ENCODE peak calls at places on chromosomes 16 and 17, in seven cellular contexts. B is IMR-90, X is H9, V is H1, Y is neuronal stem cell, T is mesenchymal stem cell, K is trophoblast cell. D is an unnamed sample.

GRCh38 chr17:61157246-61157887 is 242.3 kb upstream of the TBX2 start:
- DNase-seq in Y (no peak), B (peak), K (no peak), V (no peak), T (peak), X (no peak), D (no peak)

GRCh38 chr17:50911890-50912289 is 45.7 kb upstream of the TOB1 start:
- DNase-seq in K (no peak), V (no peak), T (no peak), Y (no peak), X (peak), B (no peak), D (no peak)

GRCh38 chr17:38613525-38613980 is 7.8 kb upstream of the SRCIN1 start:
- DNase-seq in Y (no peak), B (no peak), V (no peak), K (no peak), X (no peak), T (no peak), D (no peak)

GRCh38 chr17:76271669-76272540 is 6.8 kb downstream of the UBALD2 start:
- DNase-seq in K (no peak), B (no peak), Y (no peak), X (peak), V (no peak), T (peak), D (peak)

GRCh38 chr17:33871720-33872535 is 383.2 kb upstream of the CCL2 start:
- DNase-seq in T (no peak), B (no peak), K (peak), V (no peak), Y (no peak), X (no peak), D (peak)

GRCh38 chr17:59417452-59417851 is 86.0 kb downstream of the YPEL2 start:
- DNase-seq in Y (no peak), V (no peak), T (no peak), X (no peak), B (no peak), K (no peak), D (no peak)

GRCh38 chr16:87563022-87563421 is 39.3 kb upstream of the JPH3 start:
- DNase-seq in K (no peak), X (no peak), B (no peak), V (no peak), T (no peak), Y (no peak), D (no peak)

GRCh38 chr16:22192261-22193133 is 13.6 kb upstream of the EEF2K start:
- DNase-seq in V (no peak), B (peak), T (peak), X (peak), K (peak), Y (no peak), D (no peak)

GRCh38 chr16:89945654-89946053 is 2.9 kb upstream of the DEF8 start:
- DNase-seq in X (no peak), K (no peak), T (no peak), Y (no peak), V (no peak), B (no peak), D (no peak)

GRCh38 chr16:9138021-9138680 is 46.7 kb downstream of the HAPSTR1 start:
- DNase-seq in K (no peak), T (no peak), X (no peak), V (no peak), B (no peak), Y (no peak), D (peak)

GRCh38 chr16:88566158-88566557 is 4.0 kb upstream of the ZC3H18 start:
- DNase-seq in V (no peak), T (peak), Y (peak), K (no peak), B (peak), X (no peak), D (peak)

DNA sequence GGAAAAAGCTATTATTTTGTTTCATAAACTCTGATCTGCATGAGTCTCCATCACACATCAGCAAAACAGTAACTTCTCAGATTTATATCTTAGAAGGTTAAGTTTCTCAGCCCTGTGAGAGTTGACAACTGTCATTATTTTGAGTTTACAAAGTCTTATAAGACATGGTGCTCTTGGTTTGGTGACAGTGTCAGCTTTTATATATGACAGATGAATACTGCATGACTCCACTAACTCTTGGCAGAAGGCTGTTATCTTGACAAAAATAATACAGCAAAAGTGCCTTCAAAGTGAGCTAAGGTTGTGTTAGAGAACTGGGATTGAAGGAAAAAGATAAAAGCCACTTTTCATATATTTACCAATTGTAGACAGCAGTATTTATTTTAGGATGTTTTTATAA is 528.4 kb upstream of the SOX9 start:
- DNase-seq in Y (no peak), T (no peak), X (no peak), B (no peak), K (no peak), V (no peak), D (no peak)
- H2AK5ac ChIP-seq in Y (no peak), T (no peak), X (no peak), B (no peak), K (no peak), V (no peak), D (no peak)

GRCh38 chr17:77546772-77547201 is 406.0 kb downstream of the SEC14L1 start:
- DNase-seq in K (no peak), B (no peak), T (no peak), V (peak), X (peak), Y (no peak), D (peak)

GRCh38 chr17:77542551-77543490 is 402.1 kb downstream of the SEC14L1 start:
- DNase-seq in Y (peak), B (peak), V (peak), T (peak), X (peak), K (peak), D (peak)

GRCh38 chr17:77541995-77542394 is 401.2 kb downstream of the SEC14L1 start:
- DNase-seq in T (no peak), X (no peak), V (no peak), Y (no peak), K (no peak), B (no peak), D (peak)

GRCh38 chr17:77543779-77544178 is 403.0 kb downstream of the SEC14L1 start:
- DNase-seq in X (no peak), Y (no peak), B (no peak), V (no peak), T (no peak), K (no peak), D (no peak)

DNA sequence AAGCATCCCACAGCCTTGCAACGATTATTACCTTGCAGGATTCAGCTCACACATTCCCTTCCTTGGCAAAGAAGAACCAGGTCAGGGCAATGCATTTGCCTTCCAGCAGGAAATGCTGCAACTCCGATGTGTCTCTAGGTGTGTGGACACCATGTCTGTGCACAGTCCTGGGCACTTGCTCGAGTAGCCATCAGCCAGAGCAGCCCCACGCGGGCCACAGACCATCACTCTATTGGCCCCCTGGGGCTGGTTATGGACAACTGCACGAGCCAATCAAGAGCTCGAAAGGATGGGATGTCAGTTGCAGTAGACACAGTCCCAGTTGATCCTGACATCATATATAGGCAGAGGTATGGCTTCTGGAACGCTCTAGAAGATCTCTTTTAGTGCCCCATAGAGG is 403.6 kb downstream of the SEC14L1 start:
- DNase-seq in B (no peak), T (no peak), X (no peak), Y (no peak), K (no peak), V (no peak), D (no peak)
- H2AK5ac ChIP-seq in B (no peak), T (no peak), X (no peak), Y (peak), K (no peak), V (peak), D (no peak)

GRCh38 chr17:83145358-83145738 is 65.9 kb downstream of the METRNL start:
- DNase-seq in B (no peak), X (no peak), K (no peak), Y (no peak), T (no peak), V (no peak), D (no peak)

GRCh38 chr17:83148317-83149044 is 69.1 kb downstream of the METRNL start:
- DNase-seq in X (no peak), T (no peak), Y (no peak), K (no peak), B (no peak), V (no peak), D (no peak)

GRCh38 chr17:83145831-83146230 is 66.4 kb downstream of the METRNL start:
- DNase-seq in X (no peak), B (no peak), V (no peak), T (no peak), K (no peak), Y (no peak), D (no peak)

GRCh38 chr17:83146347-83146746 is 66.9 kb downstream of the METRNL start:
- DNase-seq in X (no peak), B (no peak), Y (no peak), K (no peak), T (no peak), V (no peak), D (no peak)

GRCh38 chr17:83147285-83147684 is 67.9 kb downstream of the METRNL start:
- DNase-seq in B (no peak), X (no peak), Y (no peak), K (no peak), V (no peak), T (no peak), D (no peak)
- H2AK5ac ChIP-seq in B (no peak), X (no peak), Y (no peak), K (no peak), V (no peak), T (no peak), D (no peak)

DNA sequence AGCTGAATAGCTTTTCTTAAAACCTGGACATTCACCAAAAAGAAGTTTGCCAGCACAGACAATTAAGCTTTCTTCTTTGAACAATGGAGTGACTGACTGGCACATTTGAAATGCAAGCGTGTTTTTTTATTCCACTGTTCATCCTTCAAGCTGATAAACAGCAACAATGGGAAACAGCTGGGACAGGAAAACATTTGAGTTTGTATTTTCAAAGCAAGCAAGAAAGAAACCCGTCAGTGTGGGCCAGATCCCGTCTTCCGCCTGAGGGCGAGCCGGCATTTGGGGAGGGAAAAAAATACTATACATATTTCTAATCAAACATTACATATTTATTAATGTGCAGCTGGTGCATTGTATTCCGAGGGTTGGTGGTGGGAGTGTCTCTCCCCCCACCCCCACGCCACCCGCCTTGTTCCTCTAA is 94.2 kb downstream of the CYLD start:
- DNase-seq in K (no peak), V (no peak), B (no peak), X (no peak), Y (no peak), T (no peak), D (no peak)
- H2AK5ac ChIP-seq in K (no peak), V (no peak), B (no peak), X (no peak), Y (no peak), T (no peak), D (no peak)

DNA sequence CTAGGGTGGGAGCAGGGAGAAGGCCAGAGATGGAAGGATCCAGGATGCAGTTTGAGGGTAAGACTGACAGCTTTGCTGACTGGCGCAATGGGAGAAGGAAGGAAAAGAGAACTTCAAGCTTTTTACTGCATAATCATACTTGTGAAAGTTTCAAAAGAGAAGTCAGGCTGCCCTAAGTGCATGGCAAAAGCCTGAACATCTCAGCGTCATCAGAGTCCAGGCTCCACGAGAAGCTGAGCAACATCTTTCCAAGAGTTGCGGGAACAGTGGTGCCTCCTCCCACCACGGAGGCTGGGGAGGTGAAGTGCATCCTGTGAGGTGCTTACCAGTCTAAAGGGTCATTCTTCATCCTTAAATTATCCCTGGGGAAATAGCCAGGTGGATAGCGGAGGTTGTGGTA is 26.9 kb upstream of the SLC38A8 start:
- DNase-seq in Y (no peak), K (no peak), V (no peak), T (no peak), B (no peak), X (no peak), D (no peak)
- H2AK5ac ChIP-seq in Y (no peak), K (no peak), V (no peak), T (no peak), B (no peak), X (no peak), D (no peak)

GRCh38 chr17:69715656-69716055 is 301.2 kb downstream of the MAP2K6 start:
- DNase-seq in K (no peak), T (no peak), V (no peak), Y (no peak), X (no peak), B (no peak), D (no peak)

GRCh38 chr17:69714659-69715058 is 300.2 kb downstream of the MAP2K6 start:
- DNase-seq in V (no peak), T (no peak), X (no peak), B (peak), Y (no peak), K (no peak), D (no peak)

GRCh38 chr17:69717819-69718218 is 303.3 kb downstream of the MAP2K6 start:
- DNase-seq in Y (no peak), B (no peak), V (no peak), T (no peak), K (no peak), X (no peak), D (no peak)

GRCh38 chr17:69717214-69717613 is 302.7 kb downstream of the MAP2K6 start:
- DNase-seq in V (no peak), K (no peak), B (no peak), Y (no peak), X (no peak), T (no peak), D (peak)

GRCh38 chr17:69716571-69716970 is 302.1 kb downstream of the MAP2K6 start:
- DNase-seq in X (no peak), B (no peak), K (no peak), Y (no peak), V (no peak), T (no peak), D (no peak)
- H2AK5ac ChIP-seq in X (no peak), B (no peak), K (no peak), Y (no peak), V (no peak), T (no peak), D (no peak)

GRCh38 chr16:25217921-25218320 is 1.2 kb downstream of the AQP8 start:
- DNase-seq in K (no peak), V (no peak), X (no peak), Y (no peak), T (no peak), B (no peak), D (no peak)
- H2AK5ac ChIP-seq in K (no peak), V (no peak), X (no peak), Y (no peak), T (no peak), B (no peak), D (no peak)

DNA sequence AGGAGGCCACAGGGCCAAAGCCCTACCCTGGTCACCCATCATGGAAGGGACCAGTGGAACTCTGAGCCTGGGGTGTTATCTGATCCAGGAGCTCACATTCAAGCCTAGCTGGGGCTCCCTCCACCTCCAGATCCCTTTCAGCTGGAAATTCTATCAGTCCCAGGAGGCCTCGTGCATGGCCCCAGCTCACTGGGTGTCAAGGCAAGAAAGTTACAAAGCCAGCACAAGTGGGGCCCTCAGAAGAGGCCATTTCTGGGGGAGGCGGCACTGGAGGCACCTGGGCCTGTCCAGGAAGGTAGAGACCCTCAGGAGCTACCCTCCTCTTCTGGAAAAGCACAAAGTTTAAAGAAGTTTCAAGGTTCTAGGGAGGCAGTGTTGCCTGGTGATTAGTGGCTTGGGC is 4.8 kb downstream of the CA7 start:
- DNase-seq in T (no peak), V (no peak), Y (no peak), K (no peak), X (no peak), B (no peak), D (no peak)
- H2AK5ac ChIP-seq in T (no peak), V (no peak), Y (no peak), K (no peak), X (no peak), B (no peak), D (no peak)